ENCODE peak calls at places on chromosome 11, in seven cellular contexts. S, R, W, Y, C, N and K are unnamed samples.
A peak's percentile ranks its signal among the peaks of the same experiment; 100 is the strongest.

GRCh38 chr11:123594188-123594901 is 60.1 kb downstream of the SCN3B start:
- DNase-seq in C (peak; percentile 16), R (peak; percentile 42), W (no peak), Y (no peak), S (no peak), N (no peak), K (no peak)

GRCh38 chr11:69337211-69337721 is 43.3 kb downstream of the MYEOV start:
- DNase-seq in S (peak; percentile 70), Y (no peak), W (no peak), C (no peak), N (no peak), R (peak; percentile 2), K (no peak)

GRCh38 chr11:125182522-125182921 is 18.0 kb downstream of the PKNOX2 start:
- DNase-seq in R (no peak), Y (no peak), W (no peak), C (no peak), S (no peak), N (no peak), K (no peak)

GRCh38 chr11:1086171-1087102 is 11.8 kb downstream of the MUC2 start:
- DNase-seq in R (no peak), S (no peak), C (peak; percentile 58), Y (no peak), W (peak; percentile 11), N (no peak), K (no peak)

GRCh38 chr11:74534216-74534615 is 40.7 kb upstream of the LIPT2 start:
- DNase-seq in Y (no peak), W (no peak), N (no peak), C (no peak), R (no peak), S (no peak), K (no peak)

GRCh38 chr11:708511-708910 is 2.5 kb downstream of the EPS8L2 start:
- DNase-seq in R (no peak), C (no peak), S (no peak), Y (no peak), W (no peak), N (no peak), K (peak; percentile 64)

GRCh38 chr11:75945925-75946324 is 130.9 kb downstream of the UVRAG start:
- DNase-seq in Y (no peak), W (no peak), N (no peak), C (no peak), R (no peak), S (no peak), K (no peak)

GRCh38 chr11:8094656-8095055 is 13.6 kb downstream of the TUB start:
- DNase-seq in S (no peak), W (no peak), N (no peak), R (no peak), Y (no peak), C (no peak), K (no peak)

GRCh38 chr11:74248469-74248868 is 63.0 kb downstream of the P4HA3 start:
- DNase-seq in W (no peak), Y (no peak), N (no peak), R (no peak), C (no peak), S (no peak), K (no peak)

GRCh38 chr11:88345408-88345807 is 7.9 kb upstream of the CTSC start:
- DNase-seq in N (peak; percentile 84), Y (no peak), W (no peak), C (no peak), R (no peak), S (no peak), K (no peak)

GRCh38 chr11:96079691-96080090 is 155.8 kb upstream of the MTMR2 start:
- DNase-seq in Y (no peak), W (no peak), S (no peak), N (no peak), R (no peak), C (no peak), K (no peak)

GRCh38 chr11:71326328-71326940 is 74.1 kb upstream of the SHANK2 start:
- DNase-seq in Y (no peak), R (no peak), C (peak; percentile 23), N (no peak), W (no peak), S (no peak), K (peak; percentile 18)

GRCh38 chr11:127675602-127676001 is 675.0 kb upstream of the KIRREL3 start:
- DNase-seq in N (no peak), R (no peak), S (no peak), C (no peak), Y (no peak), W (no peak), K (no peak)

GRCh38 chr11:108672113-108672512 is 7.2 kb downstream of the DDX10 start:
- DNase-seq in S (no peak), N (no peak), Y (no peak), R (peak; percentile 60), W (no peak), C (no peak), K (no peak)

GRCh38 chr11:36594316-36594989 is at the start of gene IFTAP:
- DNase-seq in N (peak; percentile 90), Y (peak; percentile 85), S (peak; percentile 33), R (peak; percentile 91), C (peak; percentile 64), W (no peak), K (peak; percentile 71)

GRCh38 chr11:124874571-124875255 is 9.5 kb downstream of the ROBO3 start:
- DNase-seq in W (no peak), Y (no peak), N (no peak), S (no peak), R (no peak), C (no peak), K (peak; percentile 16)

GRCh38 chr11:127888396-127888795 is 699.0 kb downstream of the ETS1 start:
- DNase-seq in S (no peak), N (no peak), W (no peak), C (no peak), R (no peak), Y (peak; percentile 37), K (no peak)

GRCh38 chr11:115069599-115069998 is 391.3 kb downstream of the NXPE2 start:
- DNase-seq in Y (no peak), C (no peak), R (no peak), W (no peak), S (no peak), N (no peak), K (no peak)
- H3K36me3 ChIP-seq in Y (no peaks in the 10 kb centered on the region), C (no peaks in the 10 kb centered on the region), R (no peaks in the 10 kb centered on the region), W (no peaks in the 10 kb centered on the region), S (no peaks in the 10 kb centered on the region), N (no peaks in the 10 kb centered on the region), K (no peaks in the 10 kb centered on the region)

DNA sequence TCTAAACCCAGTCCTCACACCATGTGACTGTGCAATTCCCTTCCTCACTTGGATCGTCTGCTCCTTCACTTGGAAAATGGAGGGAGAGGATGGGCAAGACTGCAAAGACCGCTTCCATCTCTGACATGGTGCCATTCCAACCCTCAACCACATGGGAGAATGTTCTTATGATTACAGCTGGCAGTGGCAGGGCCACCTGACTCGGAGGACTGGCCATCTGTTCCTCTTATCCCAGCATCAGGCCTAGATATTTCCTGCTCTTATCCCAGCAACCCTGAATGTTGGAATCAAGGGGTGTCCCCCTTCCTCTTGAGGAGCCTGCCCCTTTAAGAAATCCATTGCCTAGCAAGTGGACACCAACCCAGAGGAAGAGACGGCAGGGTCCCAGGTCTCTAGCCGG is 15.4 kb downstream of the DSCAML1 start:
- DNase-seq in C (no peak), Y (no peak), S (no peak), W (no peak), R (no peak), N (no peak), K (no peak)
- H3K27me3 ChIP-seq in C (peaks cover 8% of the 10 kb centered on the region), Y (peaks cover 37% of the 10 kb centered on the region), S (no peaks in the 10 kb centered on the region), W (peaks cover 15% of the 10 kb centered on the region), R (peaks cover 17% of the 10 kb centered on the region), N (peaks cover 8% of the 10 kb centered on the region), K (no peaks in the 10 kb centered on the region)

GRCh38 chr11:34084637-34085036 is 20.8 kb upstream of the NAT10 start:
- DNase-seq in W (no peak), N (no peak), C (no peak), Y (no peak), S (no peak), R (no peak), K (no peak)
- H3K36me3 ChIP-seq in W (peaks cover 96% of the 10 kb centered on the region), N (peaks cover 64% of the 10 kb centered on the region), C (peaks cover 17% of the 10 kb centered on the region), Y (no peaks in the 10 kb centered on the region), S (peaks cover 2% of the 10 kb centered on the region), R (peaks cover 91% of the 10 kb centered on the region), K (peaks cover 53% of the 10 kb centered on the region)

GRCh38 chr11:120651836-120652235 is 140.3 kb downstream of the GRIK4 start:
- DNase-seq in S (no peak), W (no peak), C (no peak), Y (no peak), R (no peak), N (no peak), K (no peak)
- H3K27me3 ChIP-seq in S (no peaks in the 10 kb centered on the region), W (peaks cover 80% of the 10 kb centered on the region), C (peaks cover 1% of the 10 kb centered on the region), Y (peaks cover 16% of the 10 kb centered on the region), R (peaks cover 79% of the 10 kb centered on the region), N (no peaks in the 10 kb centered on the region), K (peaks cover 48% of the 10 kb centered on the region)